ENCODE peak calls at places on chromosomes 13 and 19, in six cellular contexts. X is endothelial cell of umbilical vein, Z is HepG2, I is A549, Y is K562, O is GM12878. R is an unnamed sample.

GRCh38 chr19:46852830-46853229 is 2.2 kb upstream of the AP2S1 start:
- DNase-seq in X (no peak), Z (no peak), I (no peak), Y (no peak), O (no peak), R (no peak)

GRCh38 chr19:37983916-37984315 is 76.9 kb downstream of the SIPA1L3 start:
- DNase-seq in X (no peak), Z (no peak), I (no peak), Y (no peak), O (no peak), R (no peak)

GRCh38 chr19:33195711-33196347 is 1.7 kb downstream of the LRP3 start:
- DNase-seq in X (no peak), Z (no peak), I (no peak), Y (no peak), O (no peak), R (no peak)

GRCh38 chr19:2867025-2867991 is at the start of gene ZNF556:
- DNase-seq in X (no peak), Z (peak), I (no peak), Y (peak), O (no peak), R (peak)

GRCh38 chr13:22757530-22758120 is 423.2 kb upstream of the SGCG start:
- DNase-seq in X (no peak), Z (no peak), I (no peak), Y (no peak), O (no peak), R (peak)

GRCh38 chr19:1259206-1259872 is 9.8 kb upstream of the CIRBP start:
- DNase-seq in X (peak), Z (peak), I (peak), Y (no peak), O (peak), R (peak)

GRCh38 chr13:101655435-101655834 is 203.0 kb downstream of the ITGBL1 start:
- DNase-seq in X (no peak), Z (no peak), I (no peak), Y (no peak), O (peak), R (peak)

GRCh38 chr13:110433014-110433413 is 125.9 kb downstream of the COL4A2 start:
- DNase-seq in X (peak), Z (no peak), I (no peak), Y (no peak), O (no peak), R (no peak)

GRCh38 chr13:39347926-39348901 is 254.8 kb downstream of the LHFPL6 start:
- DNase-seq in X (no peak), Z (no peak), I (no peak), Y (no peak), O (no peak), R (no peak)

GRCh38 chr19:52369463-52370340 is at the start of gene ZNF880:
- DNase-seq in X (peak), Z (no peak), I (peak), Y (peak), O (peak), R (no peak)

GRCh38 chr13:40494932-40495619 is 171.4 kb downstream of the FOXO1 start:
- DNase-seq in X (no peak), Z (no peak), I (no peak), Y (no peak), O (no peak), R (no peak)

GRCh38 chr13:40496035-40496810 is 170.2 kb downstream of the FOXO1 start:
- DNase-seq in X (no peak), Z (no peak), I (no peak), Y (no peak), O (no peak), R (no peak)

GRCh38 chr13:40502236-40502635 is 164.2 kb downstream of the FOXO1 start:
- DNase-seq in X (no peak), Z (no peak), I (no peak), Y (no peak), O (no peak), R (no peak)

GRCh38 chr13:40495620-40496001 is 170.8 kb downstream of the FOXO1 start:
- DNase-seq in X (peak), Z (peak), I (no peak), Y (no peak), O (no peak), R (no peak)

DNA sequence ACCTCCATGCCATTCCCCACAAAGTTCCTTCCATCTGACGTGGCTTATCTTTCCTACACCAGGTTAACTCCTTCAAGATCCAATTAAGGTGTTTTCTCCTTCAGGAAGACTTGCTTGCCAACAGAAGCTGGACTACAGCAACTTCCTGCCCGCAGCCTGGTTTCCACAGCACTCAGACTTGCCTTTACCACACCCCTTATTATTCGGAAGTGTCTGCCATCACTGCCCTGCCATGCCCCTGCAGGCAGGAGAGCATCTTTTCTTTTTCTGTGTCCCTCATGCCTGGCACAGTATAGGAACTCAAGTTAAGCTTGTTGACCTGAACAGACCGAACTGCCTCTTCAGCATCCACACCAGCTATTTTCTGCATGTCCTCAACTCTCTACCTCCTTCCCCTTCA is 168.0 kb downstream of the FOXO1 start:
- DNase-seq in X (no peak), Z (no peak), I (no peak), Y (no peak), O (no peak), R (no peak)
- TF ChIP-seq MYC in X (no peak), Z (no peak), I (no peak), Y (no peak), O (no peak), R (no peak)

GRCh38 chr19:54654447-54655321 is 8.1 kb upstream of the LILRB4 start:
- DNase-seq in X (no peak), Z (no peak), I (no peak), Y (peak), O (no peak), R (no peak)

GRCh38 chr19:54650108-54650666 is 12.6 kb upstream of the LILRB4 start:
- DNase-seq in X (no peak), Z (no peak), I (no peak), Y (no peak), O (no peak), R (no peak)

GRCh38 chr19:54648129-54648528 is 14.7 kb upstream of the LILRB4 start:
- DNase-seq in X (no peak), Z (no peak), I (no peak), Y (no peak), O (no peak), R (no peak)

DNA sequence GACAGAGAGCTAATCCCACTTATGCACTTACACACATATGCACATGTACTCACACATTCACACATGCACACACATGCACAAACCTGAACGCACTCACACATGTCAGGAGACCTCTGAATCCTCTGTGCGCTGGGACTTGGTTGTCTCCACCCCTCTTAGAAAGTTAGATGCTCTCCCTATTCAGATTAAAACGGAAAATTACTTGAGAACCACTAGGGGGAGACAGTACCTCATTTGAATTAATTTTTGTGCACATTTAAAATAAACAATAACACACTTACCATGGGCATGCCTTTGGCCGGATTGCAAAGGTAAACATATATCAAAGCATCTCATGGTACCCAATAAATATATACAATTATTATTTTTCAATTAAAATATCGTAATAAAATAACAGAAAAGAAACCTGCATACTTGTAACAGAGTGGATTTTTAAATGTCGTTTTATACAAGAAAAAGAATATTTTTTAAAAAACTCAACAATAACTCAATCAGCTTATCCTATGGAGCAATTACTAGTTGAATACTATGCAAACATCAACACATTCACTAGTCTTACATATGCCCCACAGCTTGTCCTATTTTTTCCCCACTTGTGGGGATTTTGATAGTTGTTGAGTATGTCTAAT is 9.5 kb upstream of the LILRB4 start:
- DNase-seq in X (peak), Z (peak), I (peak), Y (peak), O (no peak), R (peak)
- TF ChIP-seq MYC in X (no peak), Z (no peak), I (no peak), Y (no peak), O (no peak), R (no peak)

GRCh38 chr13:91181892-91182291 is 165.6 kb upstream of the MIR17HG start:
- DNase-seq in X (no peak), Z (peak), I (no peak), Y (no peak), O (no peak), R (no peak)
- TF ChIP-seq MYC in X (no peak), Z (no peak), I (no peak), Y (no peak), O (no peak), R (no peak)

GRCh38 chr13:82412749-82413148 is 1469.5 kb downstream of the SLITRK1 start:
- DNase-seq in X (no peak), Z (no peak), I (no peak), Y (no peak), O (no peak), R (no peak)
- TF ChIP-seq MYC in X (no peak), Z (no peak), I (no peak), Y (no peak), O (no peak), R (no peak)

DNA sequence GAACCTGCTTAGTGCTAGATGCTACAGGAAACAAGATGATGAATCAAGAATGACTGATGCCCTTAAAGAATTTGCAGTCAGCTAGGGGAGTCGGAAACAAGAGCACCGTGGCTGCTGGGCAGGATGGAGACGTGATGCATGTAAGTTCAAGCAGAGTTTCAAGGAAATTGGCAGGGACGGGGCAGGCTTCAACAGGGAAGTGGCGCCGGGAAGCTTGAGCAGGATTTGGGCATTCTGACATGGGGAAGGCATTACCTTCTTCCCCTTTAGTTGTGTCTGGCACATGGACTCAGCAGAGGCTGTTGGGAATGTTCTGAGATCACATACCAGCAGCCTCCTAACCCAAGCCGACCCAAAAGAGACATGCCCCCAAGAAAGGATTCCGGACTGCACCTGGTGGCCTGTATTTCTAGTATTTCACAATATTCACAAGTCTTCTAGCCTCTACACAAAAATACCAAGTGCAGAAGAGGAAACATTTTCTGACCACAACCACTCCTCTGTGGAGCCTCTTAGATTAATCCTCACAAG is 138.2 kb downstream of the CRYL1 start:
- DNase-seq in X (no peak), Z (no peak), I (no peak), Y (no peak), O (no peak), R (no peak)
- TF ChIP-seq MYC in X (no peak), Z (no peak), I (no peak), Y (no peak), O (no peak), R (no peak)

DNA sequence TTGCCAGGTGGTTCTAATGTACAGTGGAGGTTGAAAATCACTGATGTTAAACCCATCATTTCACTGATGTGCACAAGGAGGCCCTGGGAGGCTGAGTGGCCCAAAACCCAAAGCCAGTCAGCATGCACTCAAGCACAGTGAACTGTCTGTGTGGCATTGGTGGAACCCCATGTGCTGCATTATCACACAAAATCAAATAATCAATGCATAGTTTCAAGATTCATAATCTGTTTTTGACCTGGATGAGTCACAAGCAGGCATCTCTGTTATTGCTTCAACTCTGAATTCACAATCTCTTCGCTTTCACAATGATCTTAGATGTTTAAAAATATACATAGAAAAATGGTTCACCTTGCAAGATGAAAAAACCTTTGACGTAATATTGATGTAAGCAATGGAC is 455.4 kb downstream of the IRS2 start:
- DNase-seq in X (no peak), Z (no peak), I (no peak), Y (no peak), O (no peak), R (no peak)
- TF ChIP-seq MYC in X (no peak), Z (no peak), I (no peak), Y (no peak), O (no peak), R (no peak)

GRCh38 chr13:47146136-47146535 is 249.3 kb upstream of the HTR2A start:
- DNase-seq in X (no peak), Z (no peak), I (no peak), Y (no peak), O (no peak), R (no peak)
- TF ChIP-seq MYC in X (no peak), Z (no peak), I (no peak), Y (no peak), O (no peak), R (no peak)

GRCh38 chr19:39362682-39363657 is 20.7 kb downstream of the SAMD4B start:
- DNase-seq in X (peak), Z (no peak), I (no peak), Y (no peak), O (no peak), R (no peak)
- TF ChIP-seq MYC in X (no peak), Z (no peak), I (no peak), Y (no peak), O (no peak), R (no peak)

DNA sequence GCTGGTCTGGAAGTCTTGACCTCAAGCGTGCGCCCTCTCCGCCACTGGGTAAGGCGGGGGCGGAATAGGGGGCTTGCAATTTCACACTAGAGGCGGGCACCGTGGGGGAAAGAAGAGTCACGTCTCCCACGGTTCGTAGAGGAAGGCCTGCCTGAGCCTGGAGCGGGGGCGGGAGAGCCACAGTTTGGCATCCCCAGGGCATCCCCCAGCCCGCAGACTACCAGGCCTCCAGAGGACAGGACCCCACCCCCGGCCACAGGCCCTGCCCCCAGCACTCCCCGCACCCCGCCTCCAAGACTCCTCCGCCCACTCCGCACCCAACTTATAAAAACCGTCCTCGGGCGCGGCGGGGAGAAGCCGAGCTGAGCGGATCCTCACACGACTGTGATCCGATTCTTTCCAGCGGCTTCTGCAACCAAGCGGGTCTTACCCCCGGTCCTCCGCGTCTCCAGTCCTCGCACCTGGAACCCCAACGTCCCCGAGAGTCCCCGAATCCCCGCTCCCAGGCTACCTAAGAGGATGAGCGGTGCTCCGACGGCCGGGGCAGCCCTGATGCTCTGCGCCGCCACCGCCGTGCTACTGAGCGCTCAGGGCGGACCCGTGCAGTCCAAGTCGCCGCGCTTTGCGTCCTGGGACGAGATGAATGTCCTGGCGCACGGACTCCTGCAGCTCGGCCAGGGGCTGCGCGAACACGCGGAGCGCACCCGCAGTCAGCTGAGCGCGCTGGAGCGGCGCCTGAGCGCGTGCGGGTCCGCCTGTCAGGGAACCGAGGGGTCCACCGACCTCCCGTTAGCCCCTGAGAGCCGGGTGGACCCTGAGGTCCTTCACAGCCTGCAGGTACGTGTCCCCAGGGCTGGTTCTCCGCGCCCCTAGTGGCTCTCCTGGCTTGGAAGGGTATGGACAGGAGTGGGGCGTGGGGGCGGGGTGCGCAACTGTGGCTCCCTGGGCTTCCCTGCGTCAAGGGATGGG is at the start of gene ANGPTL4:
- DNase-seq in X (peak), Z (no peak), I (peak), Y (peak), O (no peak), R (peak)
- TF ChIP-seq MYC in X (no peak), Z (peak), I (no peak), Y (no peak), O (no peak), R (no peak)